ENCODE peak calls at places on chromosomes 7 and 10, in four cellular contexts. One of them, this sample, is unnamed.

GRCh38 chr10:31466313-31466712 is 147.3 kb downstream of the ZEB1 start:
- DNase-seq in CD8-positive, alpha-beta T cell: no peak
- DNase-seq in GDM1: no peak
- DNase-seq in NCI-H345: no peak
- DNase-seq in this sample: no peak

GRCh38 chr10:56135806-56136205 is 225.3 kb downstream of the ZWINT start:
- DNase-seq in CD8-positive, alpha-beta T cell: no peak
- DNase-seq in GDM1: no peak
- DNase-seq in NCI-H345: no peak
- DNase-seq in this sample: no peak

GRCh38 chr10:120734476-120735078 is 116.6 kb upstream of the WDR11 start:
- DNase-seq in CD8-positive, alpha-beta T cell: no peak
- DNase-seq in GDM1: no peak
- DNase-seq in NCI-H345: no peak
- DNase-seq in this sample: peak; percentile 31

GRCh38 chr10:97718659-97719142 is 5.2 kb downstream of the MARVELD1 start:
- DNase-seq in CD8-positive, alpha-beta T cell: no peak
- DNase-seq in GDM1: no peak
- DNase-seq in NCI-H345: peak; percentile 45
- DNase-seq in this sample: no peak

GRCh38 chr10:103238506-103239252 is 7.0 kb upstream of the RPEL1 start:
- DNase-seq in CD8-positive, alpha-beta T cell: no peak
- DNase-seq in GDM1: no peak
- DNase-seq in NCI-H345: no peak
- DNase-seq in this sample: peak; percentile 25

GRCh38 chr7:46559194-46559576 is 638.1 kb upstream of the IGFBP3 start:
- DNase-seq in CD8-positive, alpha-beta T cell: no peak
- DNase-seq in GDM1: no peak
- DNase-seq in NCI-H345: no peak
- DNase-seq in this sample: no peak

GRCh38 chr7:29116361-29116760 is 30.0 kb downstream of the CPVL start:
- DNase-seq in CD8-positive, alpha-beta T cell: no peak
- DNase-seq in GDM1: no peak
- DNase-seq in NCI-H345: no peak
- DNase-seq in this sample: no peak

GRCh38 chr7:131507592-131508331 is 48.7 kb downstream of the PODXL start:
- DNase-seq in CD8-positive, alpha-beta T cell: peak; percentile 84
- DNase-seq in GDM1: peak; percentile 58
- DNase-seq in NCI-H345: peak; percentile 70
- DNase-seq in this sample: peak; percentile 81

GRCh38 chr10:22834471-22834870 is 93.4 kb upstream of the ARMC3 start:
- DNase-seq in CD8-positive, alpha-beta T cell: no peak
- DNase-seq in GDM1: no peak
- DNase-seq in NCI-H345: no peak
- DNase-seq in this sample: no peak

GRCh38 chr7:47478017-47478344 is 103.9 kb downstream of the TNS3 start:
- DNase-seq in CD8-positive, alpha-beta T cell: no peak
- DNase-seq in GDM1: no peak
- DNase-seq in NCI-H345: no peak
- DNase-seq in this sample: no peak

GRCh38 chr10:1364151-1364910 is 308.1 kb downstream of the WDR37 start:
- DNase-seq in CD8-positive, alpha-beta T cell: no peak
- DNase-seq in GDM1: no peak
- DNase-seq in NCI-H345: no peak
- DNase-seq in this sample: no peak

GRCh38 chr7:95609277-95609971 is 13.1 kb upstream of the PDK4 start:
- DNase-seq in CD8-positive, alpha-beta T cell: no peak
- DNase-seq in GDM1: no peak
- DNase-seq in NCI-H345: peak; percentile 81
- DNase-seq in this sample: peak; percentile 23

GRCh38 chr7:34091330-34091917 is 186.1 kb downstream of the BMPER start:
- DNase-seq in CD8-positive, alpha-beta T cell: no peak
- DNase-seq in GDM1: no peak
- DNase-seq in NCI-H345: peak; percentile 10
- DNase-seq in this sample: peak; percentile 47

GRCh38 chr7:150903627-150904026 is 51.3 kb downstream of the AOC1 start:
- DNase-seq in CD8-positive, alpha-beta T cell: no peak
- DNase-seq in GDM1: no peak
- DNase-seq in NCI-H345: no peak
- DNase-seq in this sample: no peak

GRCh38 chr10:4354382-4354812 is 471.6 kb upstream of the AKR1E2 start:
- DNase-seq in CD8-positive, alpha-beta T cell: no peak
- DNase-seq in GDM1: no peak
- DNase-seq in NCI-H345: no peak
- DNase-seq in this sample: no peak

GRCh38 chr10:1268856-1269255 is 212.7 kb downstream of the WDR37 start:
- DNase-seq in CD8-positive, alpha-beta T cell: no peak
- DNase-seq in GDM1: no peak
- DNase-seq in NCI-H345: no peak
- DNase-seq in this sample: peak; percentile 10

GRCh38 chr10:8726087-8726486 is 671.6 kb downstream of the GATA3 start:
- DNase-seq in CD8-positive, alpha-beta T cell: no peak
- DNase-seq in GDM1: no peak
- DNase-seq in NCI-H345: no peak
- DNase-seq in this sample: no peak

GRCh38 chr10:132637477-132638129 is 100.0 kb downstream of the INPP5A start:
- DNase-seq in CD8-positive, alpha-beta T cell: peak; percentile 26
- DNase-seq in GDM1: no peak
- DNase-seq in NCI-H345: peak; percentile 43
- DNase-seq in this sample: peak; percentile 83

GRCh38 chr7:143013897-143014296 is 13.0 kb downstream of the OR9A2 start:
- DNase-seq in CD8-positive, alpha-beta T cell: no peak
- DNase-seq in GDM1: no peak
- DNase-seq in NCI-H345: no peak
- DNase-seq in this sample: no peak

GRCh38 chr7:36651404-36651803 is 72.9 kb downstream of the AOAH start:
- DNase-seq in CD8-positive, alpha-beta T cell: no peak
- DNase-seq in GDM1: no peak
- DNase-seq in NCI-H345: no peak
- DNase-seq in this sample: no peak

GRCh38 chr10:52979295-52980025 is 206.9 kb upstream of the MBL2 start:
- DNase-seq in CD8-positive, alpha-beta T cell: no peak
- DNase-seq in GDM1: no peak
- DNase-seq in NCI-H345: no peak
- DNase-seq in this sample: no peak

GRCh38 chr7:130363156-130363847 is 17.0 kb upstream of the CPA1 start:
- DNase-seq in CD8-positive, alpha-beta T cell: no peak
- DNase-seq in GDM1: no peak
- DNase-seq in NCI-H345: no peak
- DNase-seq in this sample: no peak